ENCODE peak calls at places on chromosomes 4 and X, in nine cellular contexts. Y is MM.1S, X is neural progenitor cell, E is hepatocyte, T is PC-3, H is GM23248, B is HCT116, F is OCI-LY7, G is SK-N-SH. V is an unnamed sample.

GRCh38 chr4:143287571-143287923 is 49.1 kb upstream of the GAB1 start:
- DNase-seq in B (no peak), Y (no peak), T (no peak), H (no peak), F (peak), G (no peak), E (no peak), X (peak), V (peak)

GRCh38 chrX:74179071-74179470 is 124.9 kb upstream of the ZCCHC13 start:
- DNase-seq in E (no peak), G (no peak), B (no peak), Y (no peak), T (peak), X (no peak), H (peak), F (no peak), V (no peak)

GRCh38 chr4:55216871-55217635 is 91.7 kb upstream of the KDR start:
- DNase-seq in T (peak), Y (no peak), H (peak), E (no peak), X (peak), B (no peak), G (no peak), F (no peak), V (no peak)

GRCh38 chr4:73864973-73865372 is 4.2 kb upstream of the CXCL1 start:
- DNase-seq in H (no peak), X (no peak), T (peak), B (no peak), G (no peak), F (no peak), Y (no peak), E (no peak), V (no peak)

GRCh38 chr4:108360857-108361820 is 192.4 kb upstream of the LEF1 start:
- DNase-seq in E (peak), H (peak), G (no peak), Y (no peak), F (no peak), X (peak), B (no peak), T (peak), V (peak)

GRCh38 chr4:82223715-82224114 is 150.1 kb downstream of the HNRNPD start:
- DNase-seq in E (no peak), Y (peak), T (no peak), X (no peak), F (peak), H (no peak), B (no peak), G (no peak), V (peak)

GRCh38 chrX:116417214-116417613 is 19.2 kb upstream of the SLC6A14 start:
- DNase-seq in E (peak), H (no peak), B (no peak), F (no peak), G (no peak), T (peak), X (no peak), Y (no peak), V (no peak)

GRCh38 chrX:114580336-114580735 is 3.5 kb upstream of the HTR2C start:
- DNase-seq in X (peak), F (no peak), H (no peak), B (no peak), T (peak), G (peak), E (peak), Y (no peak), V (peak)

GRCh38 chrX:132940727-132941162 is 17.7 kb downstream of the HS6ST2 start:
- DNase-seq in G (peak), F (no peak), X (peak), B (peak), H (no peak), E (no peak), T (peak), Y (peak), V (peak)

GRCh38 chrX:131366387-131366786 is 77.3 kb upstream of the IGSF1 start:
- DNase-seq in Y (peak), G (no peak), T (peak), F (no peak), H (no peak), E (peak), X (no peak), B (no peak), V (peak)

GRCh38 chr4:33715996-33716395 is 2528.3 kb downstream of the ARAP2 start:
- DNase-seq in G (peak), E (no peak), H (peak), F (no peak), B (no peak), X (no peak), Y (peak), T (peak), V (no peak)

GRCh38 chr4:74283614-74284013 is 24.7 kb upstream of the EPGN start:
- DNase-seq in G (no peak), X (no peak), F (no peak), E (no peak), Y (no peak), T (peak), H (peak), B (peak), V (no peak)

GRCh38 chrX:46838482-46838857 is 1.6 kb downstream of the RP2 start:
- DNase-seq in Y (no peak), B (no peak), G (no peak), X (no peak), T (no peak), E (no peak), H (peak), F (no peak), V (no peak)

GRCh38 chrX:28205126-28205525 is 223.9 kb upstream of the DCAF8L1 start:
- DNase-seq in E (no peak), B (no peak), T (peak), Y (no peak), F (no peak), H (no peak), G (no peak), X (no peak), V (no peak)

GRCh38 chr4:149897784-149898183 is 82.1 kb upstream of the IQCM start:
- DNase-seq in E (peak), H (peak), Y (peak), G (no peak), B (peak), F (peak), X (peak), T (peak), V (peak)

GRCh38 chrX:14029039-14029424 is 660 bp downstream of the GEMIN8 start:
- DNase-seq in T (no peak), B (no peak), H (no peak), X (peak), E (no peak), F (peak), Y (peak), G (peak), V (no peak)

GRCh38 chr4:13546374-13546854 is 2.1 kb upstream of the NKX3-2 start:
- DNase-seq in E (no peak), H (no peak), B (no peak), T (no peak), Y (no peak), G (peak), F (no peak), X (no peak), V (peak)

GRCh38 chrX:151825927-151826471 is 86.7 kb upstream of the MAGEA4 start:
- DNase-seq in B (no peak), Y (no peak), T (peak), E (peak), X (no peak), G (no peak), F (no peak), H (peak), V (peak)

GRCh38 chr4:174521800-174522182 is 497 bp downstream of the HPGD start:
- DNase-seq in G (peak), T (peak), B (no peak), E (peak), Y (peak), X (peak), F (no peak), H (peak), V (peak)

GRCh38 chr4:168304744-168305459 is 13.7 kb downstream of the DDX60 start:
- DNase-seq in X (no peak), G (no peak), B (no peak), T (peak), Y (no peak), F (no peak), H (peak), E (no peak), V (no peak)

GRCh38 chrX:69538321-69538876 is 34.3 kb downstream of the NALF2 start:
- DNase-seq in X (peak), E (peak), T (peak), F (peak), G (peak), Y (peak), H (peak), B (peak), V (peak)

GRCh38 chr4:82741188-82741587 is 57.4 kb downstream of the SCD5 start:
- DNase-seq in X (no peak), E (no peak), G (no peak), H (no peak), B (no peak), T (no peak), F (no peak), Y (no peak), V (no peak)

GRCh38 chr4:126899382-126899801 is 733.4 kb upstream of the INTU start:
- DNase-seq in B (peak), T (peak), F (no peak), H (peak), X (no peak), Y (no peak), E (no peak), G (no peak), V (no peak)

GRCh38 chr4:3414421-3415279 is 27.1 kb upstream of the HGFAC start:
- DNase-seq in E (no peak), B (no peak), G (no peak), F (no peak), X (no peak), Y (no peak), T (no peak), H (no peak), V (no peak)

GRCh38 chrX:83008415-83008814 is 499.7 kb upstream of the POU3F4 start:
- DNase-seq in X (no peak), B (no peak), H (peak), Y (peak), T (peak), E (peak), F (peak), G (no peak), V (peak)

GRCh38 chrX:122269243-122269781 is 914.8 kb upstream of the GRIA3 start:
- DNase-seq in Y (no peak), F (no peak), X (no peak), H (peak), G (no peak), T (no peak), E (no peak), B (no peak), V (no peak)

GRCh38 chrX:100615015-100615414 is 21.6 kb downstream of the TSPAN6 start:
- DNase-seq in X (peak), B (peak), G (peak), H (peak), T (peak), E (peak), F (no peak), Y (peak), V (peak)

GRCh38 chr4:66571145-66571544 is 900.9 kb upstream of the EPHA5 start:
- DNase-seq in Y (no peak), E (no peak), B (no peak), X (no peak), F (no peak), G (no peak), T (no peak), H (no peak), V (no peak)

GRCh38 chr4:66572949-66573348 is 902.7 kb upstream of the EPHA5 start:
- DNase-seq in Y (no peak), T (peak), E (no peak), B (no peak), F (no peak), G (no peak), X (no peak), H (peak), V (no peak)

GRCh38 chr4:66577922-66578321 is 907.6 kb upstream of the EPHA5 start:
- DNase-seq in G (no peak), T (peak), B (no peak), X (no peak), Y (no peak), E (no peak), H (no peak), F (no peak), V (no peak)

GRCh38 chr4:66575024-66575696 is 904.9 kb upstream of the EPHA5 start:
- DNase-seq in X (no peak), Y (no peak), F (no peak), B (no peak), T (peak), H (no peak), G (no peak), E (peak), V (no peak)

DNA sequence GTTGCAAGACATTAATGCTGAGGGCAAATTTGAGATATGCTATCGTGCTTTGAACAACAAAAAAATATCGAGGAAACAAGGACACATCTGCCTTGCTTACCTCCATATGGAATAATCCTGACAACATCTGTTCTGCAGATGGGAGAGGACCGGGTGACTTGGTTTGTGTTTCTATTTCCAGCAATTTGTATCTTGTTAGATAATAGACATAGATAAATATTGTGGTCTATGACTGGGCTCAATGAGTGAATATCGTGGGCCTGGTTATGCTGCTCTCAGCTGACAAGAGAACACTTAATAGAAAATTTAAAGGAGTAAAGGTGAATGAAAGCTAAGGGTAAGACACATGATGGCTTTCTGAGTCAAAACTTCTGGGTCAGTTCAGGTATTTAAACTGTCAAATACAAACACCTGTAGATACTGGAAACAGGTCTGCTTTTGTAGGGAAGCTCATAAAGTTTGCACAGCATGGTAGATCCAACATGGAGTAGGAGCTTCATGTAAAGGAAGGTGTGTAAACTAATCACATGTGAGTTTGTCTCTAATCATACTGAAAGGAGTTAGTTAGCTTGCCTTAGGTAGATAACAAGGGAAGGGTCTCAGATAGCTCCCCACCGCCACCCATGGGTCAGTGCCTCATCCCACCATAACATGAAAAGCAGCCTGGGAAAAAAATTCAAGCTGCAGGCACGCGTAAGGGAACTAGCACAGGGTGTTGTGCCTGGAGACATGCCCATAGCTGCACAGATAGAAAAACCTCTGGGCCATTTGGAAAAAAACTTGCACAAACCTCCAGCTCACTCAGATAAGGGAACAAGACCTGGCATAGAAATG is 904.1 kb upstream of the EPHA5 start:
- DNase-seq in F (no peak), G (no peak), Y (no peak), T (peak), E (peak), H (no peak), X (no peak), B (no peak), V (peak)
- H3K4me3 ChIP-seq in F (no peak), G (no peak), Y (no peak), T (peak), E (no peak), H (no peak), X (no peak), B (no peak), V (no peak)

GRCh38 chr4:41874398-41874797 is 60.8 kb upstream of the TMEM33 start:
- DNase-seq in G (no peak), E (no peak), F (no peak), X (peak), H (no peak), B (no peak), T (no peak), Y (no peak), V (no peak)
- TF ChIP-seq EZH2phosphoT487 in G (no peak), E (no peak), F (no peak), X (no peak), H (no peak), B (no peak), T (no peak), Y (no peak), V (no peak)

GRCh38 chrX:48521353-48522243 is at the start of gene EBP:
- DNase-seq in B (peak), T (peak), E (peak), Y (peak), F (peak), H (peak), X (peak), G (peak), V (peak)

GRCh38 chrX:48520455-48520854 is 1.2 kb upstream of the EBP start:
- DNase-seq in T (no peak), F (peak), E (no peak), G (no peak), Y (no peak), H (no peak), X (no peak), B (no peak), V (no peak)

GRCh38 chrX:48522291-48522690 is 683 bp downstream of the EBP start:
- DNase-seq in B (no peak), Y (no peak), E (peak), G (peak), T (no peak), F (no peak), X (peak), H (no peak), V (no peak)

GRCh38 chrX:48523682-48524081 is 2.1 kb downstream of the EBP start:
- DNase-seq in B (no peak), Y (no peak), F (no peak), G (no peak), H (no peak), E (no peak), T (no peak), X (no peak), V (no peak)

GRCh38 chrX:48520976-48521352 is 644 bp upstream of the EBP start:
- DNase-seq in B (no peak), X (no peak), Y (no peak), T (no peak), H (no peak), F (peak), G (peak), E (no peak), V (peak)
- H3K4me3 ChIP-seq in B (peak), X (peak), Y (peak), T (peak), H (peak), F (peak), G (peak), E (no peak), V (peak)

GRCh38 chr4:83910693-83911092 is 374.8 kb downstream of the GPAT3 start:
- DNase-seq in G (no peak), Y (no peak), B (no peak), H (no peak), E (no peak), X (no peak), T (no peak), F (no peak), V (no peak)
- TF ChIP-seq EZH2phosphoT487 in G (no peak), Y (no peak), B (no peak), H (no peak), E (no peak), X (no peak), T (no peak), F (no peak), V (no peak)

V was measured in GM23338.